ENCODE peak calls at places on chromosome 1, in four cellular contexts. X is NAMALWA, U is SK-N-SH, Y is Kasumi-1. V is an unnamed sample.

GRCh38 chr1:95652423-95652958 is 418.5 kb downstream of the RWDD3 start:
- DNase-seq in X (no peak), U (no peak), Y (no peak), V (no peak)

GRCh38 chr1:41239988-41240610 is 2.0 kb downstream of the SCMH1 start:
- DNase-seq in X (peak), U (no peak), Y (peak), V (no peak)

GRCh38 chr1:7366286-7366954 is 404.7 kb upstream of the VAMP3 start:
- DNase-seq in X (no peak), U (no peak), Y (no peak), V (no peak)

GRCh38 chr1:54944610-54945392 is 35.6 kb upstream of the TMEM61 start:
- DNase-seq in X (peak), U (peak), Y (peak), V (peak)

GRCh38 chr1:217105432-217105831 is 382.2 kb upstream of the ESRRG start:
- DNase-seq in X (no peak), U (no peak), Y (no peak), V (no peak)

GRCh38 chr1:54859687-54860391 is 27.2 kb downstream of the DHCR24 start:
- DNase-seq in X (no peak), U (no peak), Y (peak), V (no peak)

GRCh38 chr1:71324671-71325297 is 243.9 kb upstream of the ZRANB2 start:
- DNase-seq in X (no peak), U (no peak), Y (no peak), V (no peak)

GRCh38 chr1:183622013-183622412 is 13.6 kb downstream of the ARPC5 start:
- DNase-seq in X (peak), U (no peak), Y (peak), V (no peak)

GRCh38 chr1:14567056-14567455 is 31.4 kb upstream of the KAZN start:
- DNase-seq in X (peak), U (no peak), Y (no peak), V (no peak)

GRCh38 chr1:233364026-233364425 is 36.5 kb downstream of the MAP3K21 start:
- DNase-seq in X (no peak), U (no peak), Y (no peak), V (no peak)

V was measured in D341Med.